ENCODE peak calls at places on chromosomes 12 and 14, in six cellular contexts. E is GM10248, R is glutamatergic neuron, Z is heart left ventricle, F is GM12878, C is A673. G is an unnamed sample.

GRCh38 chr12:125185311-125185739 is 120.1 kb downstream of the AACS start:
- DNase-seq in E (no peak), R (peak), Z (no peak), F (no peak), C (peak), G (no peak)

GRCh38 chr14:79740043-79740442 is 471.3 kb downstream of the DIO2 start:
- DNase-seq in E (no peak), R (no peak), Z (no peak), F (no peak), C (no peak), G (no peak)

GRCh38 chr12:24297516-24297915 is 348.0 kb upstream of the SOX5 start:
- DNase-seq in E (no peak), R (no peak), Z (no peak), F (no peak), C (no peak), G (no peak)

GRCh38 chr12:27822076-27822712 is 42.2 kb upstream of the MANSC4 start:
- DNase-seq in E (peak), R (no peak), Z (no peak), F (peak), C (no peak), G (peak)

GRCh38 chr12:51392556-51393237 is 1.5 kb upstream of the GALNT6 start:
- DNase-seq in E (peak), R (no peak), Z (no peak), F (no peak), C (no peak), G (peak)

GRCh38 chr12:65590318-65590717 is 234.0 kb upstream of the HMGA2 start:
- DNase-seq in E (no peak), R (no peak), Z (no peak), F (no peak), C (peak), G (no peak)

GRCh38 chr12:11812558-11813421 is 163.3 kb downstream of the ETV6 start:
- DNase-seq in E (peak), R (peak), Z (peak), F (no peak), C (peak), G (peak)

GRCh38 chr12:115354476-115354890 is 670.5 kb upstream of the TBX3 start:
- DNase-seq in E (peak), R (no peak), Z (no peak), F (peak), C (no peak), G (no peak)

GRCh38 chr12:84910549-84911241 is 1.9 kb downstream of the SLC6A15 start:
- DNase-seq in E (no peak), R (peak), Z (peak), F (no peak), C (peak), G (no peak)

GRCh38 chr12:14571779-14572178 is 4.1 kb upstream of the PLBD1 start:
- DNase-seq in E (no peak), R (no peak), Z (no peak), F (no peak), C (no peak), G (no peak)

GRCh38 chr12:14575585-14575984 is 7.9 kb upstream of the PLBD1 start:
- DNase-seq in E (no peak), R (no peak), Z (no peak), F (no peak), C (no peak), G (no peak)

GRCh38 chr12:14573118-14573517 is 5.4 kb upstream of the PLBD1 start:
- DNase-seq in E (no peak), R (no peak), Z (no peak), F (no peak), C (no peak), G (no peak)

GRCh38 chr12:14570231-14570630 is 2.5 kb upstream of the PLBD1 start:
- DNase-seq in E (no peak), R (no peak), Z (no peak), F (no peak), C (no peak), G (no peak)

GRCh38 chr12:14572401-14572800 is 4.7 kb upstream of the PLBD1 start:
- DNase-seq in E (no peak), R (no peak), Z (no peak), F (no peak), C (no peak), G (no peak)
- TF ChIP-seq CTCF in E (peak), R (no peak), Z (no peak), F (peak), C (peak), G (no peak)

DNA sequence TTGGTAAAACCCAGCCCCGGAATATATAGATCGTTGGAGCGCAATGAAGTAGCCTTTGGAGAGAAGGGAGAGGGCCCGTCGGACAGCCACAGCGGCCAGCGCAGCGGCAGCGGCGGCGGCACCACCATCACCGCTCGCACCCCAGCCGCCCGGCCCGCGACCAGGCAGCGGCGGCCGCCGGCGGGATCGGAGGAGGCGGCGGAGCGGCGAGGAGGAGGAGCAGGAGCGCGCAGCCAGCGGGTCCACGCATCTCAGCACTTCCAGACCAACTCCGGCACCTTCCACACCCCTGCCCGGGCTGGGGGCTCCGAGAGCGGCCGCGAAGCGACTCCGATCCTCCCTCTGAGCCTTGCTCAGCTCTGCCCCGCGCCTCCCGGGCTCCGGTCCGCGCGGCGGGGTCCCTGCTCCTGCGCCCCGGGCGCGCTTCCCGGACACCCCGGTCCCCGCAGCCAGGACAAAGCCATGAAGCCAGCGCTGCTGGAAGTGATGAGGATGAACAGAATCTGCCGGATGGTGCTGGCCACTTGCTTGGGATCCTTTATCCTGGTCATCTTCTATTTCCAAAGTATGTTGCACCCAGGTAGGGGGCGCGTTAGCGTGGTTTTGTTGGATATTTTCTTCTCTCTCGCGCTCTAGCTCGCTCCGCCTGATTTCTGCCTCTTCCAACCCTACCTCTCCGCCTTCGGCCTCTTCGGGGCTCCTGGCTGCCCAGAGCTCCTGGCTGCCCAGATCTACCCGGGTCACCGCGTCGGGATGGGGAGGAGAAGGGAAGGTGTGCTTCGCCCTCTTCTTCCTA is 400 bp downstream of the CHST11 start:
- DNase-seq in E (peak), R (peak), Z (peak), F (no peak), C (peak), G (peak)
- TF ChIP-seq CTCF in E (peak), R (peak), Z (peak), F (peak), C (peak), G (peak)

GRCh38 chr12:30753761-30754382 is 879 bp downstream of the CAPRIN2 start:
- DNase-seq in E (no peak), R (no peak), Z (no peak), F (no peak), C (peak), G (no peak)
- TF ChIP-seq CTCF in E (no peak), R (no peak), Z (no peak), F (no peak), C (no peak), G (no peak)

GRCh38 chr12:57765003-57765697 is 1.7 kb downstream of the CYP27B1 start:
- DNase-seq in E (peak), R (peak), Z (peak), F (no peak), C (peak), G (peak)
- TF ChIP-seq CTCF in E (peak), R (peak), Z (peak), F (peak), C (peak), G (peak)

GRCh38 chr12:12977231-12977630 is 22.8 kb downstream of the HEBP1 start:
- DNase-seq in E (no peak), R (no peak), Z (no peak), F (no peak), C (no peak), G (no peak)

GRCh38 chr12:12974211-12974610 is 22.2 kb upstream of the GPRC5D start:
- DNase-seq in E (no peak), R (no peak), Z (no peak), F (no peak), C (no peak), G (no peak)

GRCh38 chr12:12973019-12973418 is 21.0 kb upstream of the GPRC5D start:
- DNase-seq in E (no peak), R (no peak), Z (no peak), F (no peak), C (no peak), G (no peak)

GRCh38 chr12:12976366-12976765 is 23.7 kb downstream of the HEBP1 start:
- DNase-seq in E (no peak), R (no peak), Z (no peak), F (no peak), C (no peak), G (no peak)

GRCh38 chr12:12975322-12976077 is 23.5 kb upstream of the GPRC5D start:
- DNase-seq in E (peak), R (no peak), Z (no peak), F (no peak), C (peak), G (no peak)
- TF ChIP-seq CTCF in E (peak), R (no peak), Z (peak), F (peak), C (peak), G (no peak)

GRCh38 chr14:98974113-98974512 is 297.9 kb downstream of the BCL11B start:
- DNase-seq in E (no peak), R (no peak), Z (no peak), F (no peak), C (no peak), G (no peak)

GRCh38 chr14:98977451-98977850 is 294.5 kb downstream of the BCL11B start:
- DNase-seq in E (no peak), R (no peak), Z (no peak), F (no peak), C (no peak), G (no peak)
- TF ChIP-seq CTCF in E (no peak), R (no peak), Z (no peak), F (no peak), C (no peak), G (no peak)